ENCODE peak calls at places on chromosomes 4 and X, in four cellular contexts. One of them, this sample, is unnamed.

GRCh38 chr4:88018471-88018870 is 11.0 kb downstream of the PKD2 start:
- DNase-seq in neural progenitor cell: no peak
- DNase-seq in stomach: no peak
- DNase-seq in uterus: peak
- DNase-seq in this sample: no peak

GRCh38 chrX:148823986-148824385 is 323.6 kb downstream of the AFF2 start:
- DNase-seq in neural progenitor cell: no peak
- DNase-seq in stomach: no peak
- DNase-seq in uterus: no peak
- DNase-seq in this sample: no peak

GRCh38 chr4:119209077-119209476 is 3.4 kb upstream of the USP53 start:
- DNase-seq in neural progenitor cell: no peak
- DNase-seq in stomach: no peak
- DNase-seq in uterus: no peak
- DNase-seq in this sample: no peak

GRCh38 chr4:91769912-91770311 is 533.9 kb upstream of the GRID2 start:
- DNase-seq in neural progenitor cell: no peak
- DNase-seq in stomach: no peak
- DNase-seq in uterus: no peak
- DNase-seq in this sample: no peak

GRCh38 chr4:71026086-71026485 is 32.6 kb downstream of the DCK start:
- DNase-seq in neural progenitor cell: no peak
- DNase-seq in stomach: no peak
- DNase-seq in uterus: no peak
- DNase-seq in this sample: no peak

GRCh38 chr4:60724623-60725022 is 475.5 kb upstream of the ADGRL3 start:
- DNase-seq in neural progenitor cell: peak
- DNase-seq in stomach: no peak
- DNase-seq in uterus: no peak
- DNase-seq in this sample: no peak

GRCh38 chr4:91936301-91936700 is 367.5 kb upstream of the GRID2 start:
- DNase-seq in neural progenitor cell: no peak
- DNase-seq in stomach: no peak
- DNase-seq in uterus: no peak
- DNase-seq in this sample: no peak

GRCh38 chrX:44922980-44923379 is 50.0 kb downstream of the KDM6A start:
- DNase-seq in neural progenitor cell: no peak
- DNase-seq in stomach: no peak
- DNase-seq in uterus: no peak
- DNase-seq in this sample: no peak

GRCh38 chrX:64093761-64094160 is 111.7 kb downstream of the AMER1 start:
- DNase-seq in neural progenitor cell: peak
- DNase-seq in stomach: no peak
- DNase-seq in uterus: no peak
- DNase-seq in this sample: no peak

GRCh38 chrX:95382799-95383198 is 1301.8 kb upstream of the DIAPH2 start:
- DNase-seq in neural progenitor cell: no peak
- DNase-seq in stomach: no peak
- DNase-seq in uterus: no peak
- DNase-seq in this sample: no peak

GRCh38 chr4:139131209-139131870 is 45.7 kb downstream of the ELF2 start:
- DNase-seq in neural progenitor cell: no peak
- DNase-seq in stomach: no peak
- DNase-seq in uterus: no peak
- DNase-seq in this sample: no peak

GRCh38 chr4:76334885-76335284 is 28.4 kb downstream of the STBD1 start:
- DNase-seq in neural progenitor cell: no peak
- DNase-seq in stomach: no peak
- DNase-seq in uterus: no peak
- DNase-seq in this sample: no peak

GRCh38 chr4:36241771-36242170 is 2.5 kb downstream of the ARAP2 start:
- DNase-seq in neural progenitor cell: no peak
- DNase-seq in stomach: no peak
- DNase-seq in uterus: no peak
- DNase-seq in this sample: no peak

GRCh38 chr4:7871356-7871755 is 68.3 kb downstream of the AFAP1 start:
- DNase-seq in neural progenitor cell: no peak
- DNase-seq in stomach: no peak
- DNase-seq in uterus: no peak
- DNase-seq in this sample: no peak

GRCh38 chr4:971670-972500 is 1.5 kb downstream of the DGKQ start:
- DNase-seq in neural progenitor cell: no peak
- DNase-seq in stomach: no peak
- DNase-seq in uterus: no peak
- DNase-seq in this sample: no peak
- TF ChIP-seq CTCF in neural progenitor cell: no peak
- TF ChIP-seq CTCF in stomach: no peak
- TF ChIP-seq CTCF in uterus: no peak
- TF ChIP-seq CTCF in this sample: no peak

GRCh38 chr4:41549469-41549868 is 11.5 kb downstream of the LIMCH1 start:
- DNase-seq in neural progenitor cell: no peak
- DNase-seq in stomach: no peak
- DNase-seq in uterus: no peak
- DNase-seq in this sample: no peak
- TF ChIP-seq CTCF in neural progenitor cell: no peak
- TF ChIP-seq CTCF in stomach: no peak
- TF ChIP-seq CTCF in uterus: no peak
- TF ChIP-seq CTCF in this sample: no peak

GRCh38 chr4:185987976-185988627 is 80.9 kb upstream of the TLR3 start:
- DNase-seq in neural progenitor cell: no peak
- DNase-seq in stomach: no peak
- DNase-seq in uterus: no peak
- DNase-seq in this sample: no peak
- TF ChIP-seq CTCF in neural progenitor cell: no peak
- TF ChIP-seq CTCF in stomach: no peak
- TF ChIP-seq CTCF in uterus: no peak
- TF ChIP-seq CTCF in this sample: no peak

DNA sequence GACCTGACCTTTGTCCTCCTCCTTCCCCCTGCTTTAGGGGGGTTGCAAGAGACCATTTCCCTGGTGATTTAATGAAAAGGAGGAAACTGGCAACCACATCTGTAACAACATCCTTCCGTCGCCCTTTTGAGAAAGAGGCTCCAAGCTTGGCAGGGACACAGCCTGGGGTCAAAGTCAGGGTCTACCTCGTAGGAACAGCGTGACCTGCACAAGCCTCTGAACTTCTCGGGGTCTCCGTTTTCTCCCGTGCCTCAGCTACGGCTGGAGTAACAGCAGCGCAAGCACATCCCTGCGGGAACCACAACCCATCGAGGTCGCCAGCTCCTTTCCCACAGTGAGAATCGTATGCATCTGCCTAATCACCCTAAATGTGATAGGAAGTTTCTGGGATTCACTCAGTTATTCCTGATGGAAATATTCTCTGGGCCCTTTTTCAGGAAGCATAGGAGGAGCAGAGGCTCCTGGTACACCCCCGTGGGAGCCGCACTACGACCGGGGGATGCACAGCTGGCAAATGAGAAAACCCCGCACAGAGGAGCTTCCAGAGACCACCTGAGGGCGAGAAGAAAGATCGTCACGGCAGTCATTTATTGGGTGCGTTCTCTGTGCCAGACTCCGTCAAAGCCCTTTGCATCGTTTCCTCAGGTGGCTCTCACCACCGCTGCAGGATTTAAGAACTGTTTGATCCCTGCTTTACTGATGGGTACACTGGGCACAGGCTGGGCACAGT is 24.7 kb downstream of the PPP2R2C start:
- DNase-seq in neural progenitor cell: no peak
- DNase-seq in stomach: no peak
- DNase-seq in uterus: no peak
- DNase-seq in this sample: no peak
- TF ChIP-seq CTCF in neural progenitor cell: no peak
- TF ChIP-seq CTCF in stomach: no peak
- TF ChIP-seq CTCF in uterus: no peak
- TF ChIP-seq CTCF in this sample: no peak

DNA sequence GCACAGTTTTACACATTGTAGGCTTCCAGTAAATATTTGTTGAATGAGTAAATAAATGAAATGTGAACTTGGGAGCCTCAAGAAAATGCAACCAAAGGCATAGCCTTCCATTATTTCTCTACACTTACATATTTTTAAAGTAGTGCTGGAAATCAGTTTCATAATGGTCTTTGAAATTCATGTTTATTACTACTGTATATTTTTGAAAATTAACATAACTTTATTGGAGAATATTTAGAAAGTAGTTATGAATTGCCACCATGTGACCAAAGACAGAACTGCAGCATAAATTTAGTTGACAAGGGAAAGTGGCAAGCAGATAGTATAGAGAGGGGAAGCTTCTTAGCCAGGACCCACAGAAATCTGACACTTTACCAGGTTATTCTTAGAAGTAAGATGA is 6.4 kb downstream of the TCEAL8 start:
- DNase-seq in neural progenitor cell: no peak
- DNase-seq in stomach: no peak
- DNase-seq in uterus: no peak
- DNase-seq in this sample: no peak
- TF ChIP-seq CTCF in neural progenitor cell: peak
- TF ChIP-seq CTCF in stomach: peak
- TF ChIP-seq CTCF in uterus: no peak
- TF ChIP-seq CTCF in this sample: peak

DNA sequence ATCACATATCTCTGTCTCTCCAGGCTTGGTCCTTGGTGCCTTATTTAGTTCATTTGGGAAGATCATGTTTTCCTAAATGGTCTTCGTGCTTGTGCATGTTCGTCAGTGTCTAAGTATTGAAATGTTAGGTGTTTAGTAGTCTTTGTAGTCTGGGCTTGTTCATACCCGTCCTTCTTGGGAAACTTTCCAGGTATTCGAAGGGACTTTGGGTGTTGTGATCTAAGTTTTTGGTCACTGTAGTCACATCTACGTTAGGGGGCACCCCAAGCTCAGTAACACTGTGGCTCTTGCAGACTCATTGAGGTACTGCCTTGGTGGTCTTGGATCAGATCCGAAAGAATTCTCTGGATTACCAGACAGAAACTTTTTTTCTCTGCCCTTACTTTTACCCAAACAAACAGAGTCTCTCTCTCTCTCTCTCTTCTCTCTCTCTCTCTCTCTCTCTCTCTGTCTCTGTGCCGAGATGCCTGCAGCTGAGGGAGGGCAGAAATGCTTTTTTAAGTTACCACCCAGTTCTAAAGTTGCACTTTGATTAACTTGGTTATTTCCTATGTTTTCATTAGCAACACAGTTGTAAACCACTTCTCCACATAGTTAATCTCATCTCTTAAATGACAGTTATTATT is 67.6 kb upstream of the SLC7A3 start:
- DNase-seq in neural progenitor cell: peak
- DNase-seq in stomach: no peak
- DNase-seq in uterus: no peak
- DNase-seq in this sample: no peak
- TF ChIP-seq CTCF in neural progenitor cell: peak
- TF ChIP-seq CTCF in stomach: no peak
- TF ChIP-seq CTCF in uterus: peak
- TF ChIP-seq CTCF in this sample: peak